ENCODE peak calls at places on chromosomes 12 and 14, in nine cellular contexts. L is ovary, B is foreskin fibroblast, P is neural crest cell, V is PC-9, M is GM20000, G is neural progenitor cell, U is Calu3, R is AG09309. T is an unnamed sample.

GRCh38 chr12:113889076-113889475 is 77.0 kb downstream of the RBM19 start:
- DNase-seq in L (no peak), B (peak), P (no peak), V (no peak), M (no peak), G (no peak), U (no peak), R (peak), T (no peak)

GRCh38 chr14:32977913-32978312 is 39.2 kb downstream of the NPAS3 start:
- DNase-seq in L (no peak), B (no peak), P (no peak), V (no peak), M (no peak), G (no peak), U (no peak), R (no peak), T (no peak)

GRCh38 chr12:113259499-113259953 is 38.3 kb downstream of the TPCN1 start:
- DNase-seq in L (peak), B (peak), P (no peak), V (no peak), M (no peak), G (no peak), U (no peak), R (no peak), T (no peak)

GRCh38 chr14:65027127-65027799 is 40.6 kb downstream of the FNTB start:
- DNase-seq in L (no peak), B (no peak), P (no peak), V (no peak), M (no peak), G (no peak), U (no peak), R (no peak), T (no peak)

GRCh38 chr12:57127710-57128518 is at the start of gene LRP1:
- DNase-seq in L (peak), B (peak), P (peak), V (peak), M (peak), G (peak), U (peak), R (no peak), T (peak)

GRCh38 chr14:98913967-98914620 is 357.9 kb downstream of the BCL11B start:
- DNase-seq in L (no peak), B (no peak), P (no peak), V (no peak), M (no peak), G (no peak), U (no peak), R (no peak), T (no peak)

GRCh38 chr12:45586486-45586885 is 143.0 kb upstream of the ARID2 start:
- DNase-seq in L (no peak), B (no peak), P (no peak), V (no peak), M (no peak), G (no peak), U (no peak), R (no peak), T (no peak)

GRCh38 chr14:65928995-65929394 is 516.5 kb downstream of the FUT8 start:
- DNase-seq in L (no peak), B (no peak), P (no peak), V (no peak), M (no peak), G (no peak), U (no peak), R (no peak), T (peak)

GRCh38 chr14:38217538-38217937 is 9.8 kb downstream of the SSTR1 start:
- DNase-seq in L (no peak), B (no peak), P (no peak), V (no peak), M (no peak), G (no peak), U (no peak), R (no peak), T (no peak)

GRCh38 chr12:31715283-31715825 is 13.5 kb downstream of the AMN1 start:
- DNase-seq in L (no peak), B (no peak), P (no peak), V (peak), M (peak), G (no peak), U (peak), R (no peak), T (no peak)

GRCh38 chr14:20632831-20633771 is 8.4 kb downstream of the OR6S1 start:
- DNase-seq in L (no peak), B (peak), P (peak), V (peak), M (peak), G (peak), U (peak), R (no peak), T (no peak)

GRCh38 chr14:105052110-105052458 is 13.1 kb downstream of the GPR132 start:
- DNase-seq in L (no peak), B (no peak), P (no peak), V (no peak), M (no peak), G (no peak), U (no peak), R (no peak), T (no peak)

GRCh38 chr12:106981781-106982180 is 5.2 kb downstream of the MTERF2 start:
- DNase-seq in L (no peak), B (no peak), P (no peak), V (no peak), M (no peak), G (no peak), U (no peak), R (no peak), T (no peak)

GRCh38 chr12:53380797-53381738 is 1.1 kb downstream of the SP1 start:
- DNase-seq in L (peak), B (peak), P (no peak), V (no peak), M (no peak), G (peak), U (no peak), R (no peak), T (no peak)

GRCh38 chr14:69876848-69877306 is 2.3 kb upstream of the SMOC1 start:
- DNase-seq in L (no peak), B (no peak), P (no peak), V (no peak), M (no peak), G (no peak), U (no peak), R (no peak), T (peak)

GRCh38 chr14:98290596-98290995 is 981.4 kb downstream of the BCL11B start:
- DNase-seq in L (no peak), B (no peak), P (no peak), V (no peak), M (no peak), G (no peak), U (no peak), R (no peak), T (no peak)

GRCh38 chr12:112170376-112170775 is 45.0 kb downstream of the TRAFD1 start:
- DNase-seq in L (no peak), B (peak), P (no peak), V (no peak), M (peak), G (peak), U (peak), R (no peak), T (no peak)

GRCh38 chr12:131803995-131804521 is 24.1 kb upstream of the MMP17 start:
- DNase-seq in L (no peak), B (no peak), P (no peak), V (peak), M (no peak), G (no peak), U (no peak), R (no peak), T (no peak)

GRCh38 chr12:61530456-61530855 is 729.7 kb upstream of the USP15 start:
- DNase-seq in L (no peak), B (no peak), P (no peak), V (no peak), M (no peak), G (no peak), U (no peak), R (no peak), T (no peak)

GRCh38 chr14:65191716-65192115 is 89.4 kb upstream of the MAX start:
- DNase-seq in L (no peak), B (no peak), P (no peak), V (no peak), M (no peak), G (no peak), U (no peak), R (no peak), T (no peak)

GRCh38 chr12:3357950-3358525 is 133.0 kb upstream of the PRMT8 start:
- DNase-seq in L (no peak), B (no peak), P (no peak), V (no peak), M (no peak), G (no peak), U (no peak), R (no peak), T (no peak)

GRCh38 chr14:88563845-88564244 is 1.0 kb downstream of the ZC3H14 start:
- DNase-seq in L (no peak), B (no peak), P (no peak), V (no peak), M (no peak), G (peak), U (no peak), R (no peak), T (no peak)

GRCh38 chr14:56202256-56202655 is 84.0 kb downstream of the PELI2 start:
- DNase-seq in L (no peak), B (no peak), P (no peak), V (no peak), M (peak), G (no peak), U (no peak), R (no peak), T (peak)

GRCh38 chr14:104596451-104596918 is 8.1 kb downstream of the TMEM179 start:
- DNase-seq in L (no peak), B (no peak), P (no peak), V (no peak), M (no peak), G (no peak), U (no peak), R (no peak), T (no peak)

GRCh38 chr12:88299567-88300101 is 157.5 kb downstream of the TMTC3 start:
- DNase-seq in L (no peak), B (peak), P (no peak), V (peak), M (peak), G (no peak), U (peak), R (peak), T (no peak)

GRCh38 chr12:125187148-125187733 is 122.0 kb downstream of the AACS start:
- DNase-seq in L (no peak), B (no peak), P (no peak), V (no peak), M (no peak), G (peak), U (peak), R (no peak), T (no peak)

GRCh38 chr12:57129311-57130288 is 1.3 kb downstream of the LRP1 start:
- DNase-seq in L (no peak), B (no peak), P (no peak), V (no peak), M (no peak), G (peak), U (no peak), R (no peak), T (no peak)

GRCh38 chr14:43765474-43765873 is 741.6 kb downstream of the FSCB start:
- DNase-seq in L (no peak), B (no peak), P (no peak), V (no peak), M (no peak), G (no peak), U (no peak), R (no peak), T (no peak)

GRCh38 chr12:57983150-57983857 is 41.9 kb downstream of the ATP23 start:
- DNase-seq in L (peak), B (peak), P (peak), V (peak), M (no peak), G (peak), U (peak), R (peak), T (no peak)

GRCh38 chr14:85508863-85509262 is 21.1 kb upstream of the FLRT2 start:
- DNase-seq in L (no peak), B (no peak), P (no peak), V (no peak), M (no peak), G (no peak), U (no peak), R (no peak), T (no peak)

GRCh38 chr12:65308601-65309071 is 30.2 kb downstream of the MSRB3 start:
- DNase-seq in L (no peak), B (peak), P (no peak), V (no peak), M (no peak), G (no peak), U (no peak), R (peak), T (no peak)

GRCh38 chr14:85731198-85731597 is 201.3 kb downstream of the FLRT2 start:
- DNase-seq in L (no peak), B (peak), P (no peak), V (no peak), M (no peak), G (no peak), U (no peak), R (no peak), T (no peak)

GRCh38 chr12:54189198-54189539 is 384 bp upstream of the SMUG1 start:
- DNase-seq in L (no peak), B (no peak), P (no peak), V (no peak), M (no peak), G (no peak), U (no peak), R (no peak), T (no peak)

GRCh38 chr14:76917759-76918175 is 91.6 kb downstream of the LRRC74A start:
- DNase-seq in L (peak), B (no peak), P (no peak), V (no peak), M (no peak), G (no peak), U (no peak), R (no peak), T (no peak)

GRCh38 chr12:62328296-62328921 is 68.2 kb downstream of the USP15 start:
- DNase-seq in L (no peak), B (no peak), P (no peak), V (no peak), M (no peak), G (no peak), U (no peak), R (no peak), T (no peak)

GRCh38 chr14:61894452-61895077 is 132.3 kb downstream of the SNAPC1 start:
- DNase-seq in L (peak), B (peak), P (peak), V (peak), M (peak), G (peak), U (peak), R (peak), T (no peak)
- TF ChIP-seq CTCF in L (no peak), B (peak), P (peak), V (peak), M (peak), G (peak), U (peak), R (peak), T (peak)

GRCh38 chr12:93719710-93720109 is 42.5 kb downstream of the CRADD start:
- DNase-seq in L (no peak), B (no peak), P (no peak), V (no peak), M (no peak), G (no peak), U (no peak), R (no peak), T (no peak)

GRCh38 chr12:93722757-93723567 is 45.8 kb downstream of the CRADD start:
- DNase-seq in L (no peak), B (peak), P (no peak), V (peak), M (no peak), G (no peak), U (peak), R (no peak), T (no peak)

GRCh38 chr12:93722179-93722578 is 45.0 kb downstream of the CRADD start:
- DNase-seq in L (no peak), B (no peak), P (no peak), V (no peak), M (no peak), G (no peak), U (no peak), R (no peak), T (no peak)

GRCh38 chr12:93723568-93723930 is 46.4 kb downstream of the CRADD start:
- DNase-seq in L (no peak), B (no peak), P (no peak), V (no peak), M (no peak), G (no peak), U (no peak), R (no peak), T (no peak)

GRCh38 chr12:93720559-93720958 is 43.4 kb downstream of the CRADD start:
- DNase-seq in L (no peak), B (no peak), P (no peak), V (no peak), M (no peak), G (no peak), U (no peak), R (no peak), T (no peak)
- TF ChIP-seq CTCF in L (no peak), B (no peak), P (no peak), V (no peak), M (no peak), G (no peak), U (no peak), R (no peak), T (no peak)

DNA sequence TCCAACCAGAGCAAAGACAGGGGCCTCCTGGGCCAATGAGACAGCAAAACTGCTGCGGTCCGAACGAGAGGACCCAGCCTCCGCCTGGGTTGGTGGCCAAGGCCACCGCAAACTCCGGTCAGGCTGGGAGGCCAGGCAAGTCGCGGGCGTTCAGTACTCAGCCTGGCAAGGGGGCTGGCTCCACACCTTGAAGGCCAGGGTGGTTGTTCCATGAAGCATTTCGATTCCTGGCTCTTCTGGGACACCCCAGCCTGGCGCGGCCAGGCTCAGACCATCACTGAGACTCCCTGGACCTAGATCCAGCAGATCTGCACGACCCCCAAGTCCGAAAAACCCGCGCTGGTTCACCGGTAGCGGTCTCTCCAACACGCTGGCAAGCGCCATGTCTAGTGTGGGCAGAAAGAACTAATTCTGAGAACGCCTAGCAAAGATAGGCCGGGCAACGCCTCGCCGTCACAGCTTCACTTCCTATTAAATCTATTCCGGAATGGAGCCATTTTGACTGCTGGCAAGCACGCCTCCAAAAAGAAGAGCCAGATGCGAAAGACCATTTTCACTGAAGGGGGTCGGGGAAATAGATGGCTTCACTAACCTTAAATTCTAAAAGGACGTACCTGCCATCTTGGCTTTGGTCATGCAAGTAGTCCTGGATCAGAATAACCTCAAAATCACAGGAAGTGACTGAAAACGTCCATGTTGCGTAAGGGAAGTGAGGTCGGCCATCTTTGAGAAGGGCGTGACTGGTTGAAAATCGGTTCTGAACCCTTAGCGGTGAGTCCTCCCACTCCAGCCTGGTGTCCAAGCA is at the start of gene PSMB5:
- DNase-seq in L (peak), B (peak), P (peak), V (peak), M (peak), G (peak), U (peak), R (peak), T (peak)
- TF ChIP-seq CTCF in L (no peak), B (no peak), P (peak), V (no peak), M (no peak), G (no peak), U (no peak), R (no peak), T (no peak)

DNA sequence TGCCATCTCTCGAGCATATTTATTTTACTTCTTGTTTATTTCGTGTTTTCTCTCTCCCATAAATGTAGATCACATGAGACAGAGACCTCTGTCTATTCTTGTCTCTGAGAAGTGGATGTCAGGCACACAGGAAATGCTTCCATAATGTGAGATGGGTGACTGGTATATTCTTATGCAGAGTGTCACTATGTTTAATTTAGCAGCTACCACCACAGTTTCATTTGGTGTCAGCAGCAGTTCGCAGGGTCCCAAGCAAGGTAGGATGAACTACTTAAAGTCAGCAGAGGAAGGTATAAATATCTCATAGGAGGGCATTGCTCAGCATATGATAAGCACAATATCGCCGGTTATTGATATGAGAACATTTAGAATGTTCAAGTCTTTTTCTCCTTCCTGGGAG is 180.9 kb upstream of the CNTN1 start:
- DNase-seq in L (no peak), B (no peak), P (no peak), V (no peak), M (no peak), G (no peak), U (no peak), R (no peak), T (no peak)
- TF ChIP-seq CTCF in L (no peak), B (no peak), P (no peak), V (no peak), M (no peak), G (no peak), U (no peak), R (no peak), T (no peak)

GRCh38 chr14:96564389-96564788 is 62.2 kb downstream of the PAPOLA start:
- DNase-seq in L (no peak), B (no peak), P (no peak), V (no peak), M (no peak), G (no peak), U (no peak), R (no peak), T (no peak)
- TF ChIP-seq CTCF in L (no peak), B (no peak), P (peak), V (no peak), M (no peak), G (no peak), U (no peak), R (no peak), T (peak)

DNA sequence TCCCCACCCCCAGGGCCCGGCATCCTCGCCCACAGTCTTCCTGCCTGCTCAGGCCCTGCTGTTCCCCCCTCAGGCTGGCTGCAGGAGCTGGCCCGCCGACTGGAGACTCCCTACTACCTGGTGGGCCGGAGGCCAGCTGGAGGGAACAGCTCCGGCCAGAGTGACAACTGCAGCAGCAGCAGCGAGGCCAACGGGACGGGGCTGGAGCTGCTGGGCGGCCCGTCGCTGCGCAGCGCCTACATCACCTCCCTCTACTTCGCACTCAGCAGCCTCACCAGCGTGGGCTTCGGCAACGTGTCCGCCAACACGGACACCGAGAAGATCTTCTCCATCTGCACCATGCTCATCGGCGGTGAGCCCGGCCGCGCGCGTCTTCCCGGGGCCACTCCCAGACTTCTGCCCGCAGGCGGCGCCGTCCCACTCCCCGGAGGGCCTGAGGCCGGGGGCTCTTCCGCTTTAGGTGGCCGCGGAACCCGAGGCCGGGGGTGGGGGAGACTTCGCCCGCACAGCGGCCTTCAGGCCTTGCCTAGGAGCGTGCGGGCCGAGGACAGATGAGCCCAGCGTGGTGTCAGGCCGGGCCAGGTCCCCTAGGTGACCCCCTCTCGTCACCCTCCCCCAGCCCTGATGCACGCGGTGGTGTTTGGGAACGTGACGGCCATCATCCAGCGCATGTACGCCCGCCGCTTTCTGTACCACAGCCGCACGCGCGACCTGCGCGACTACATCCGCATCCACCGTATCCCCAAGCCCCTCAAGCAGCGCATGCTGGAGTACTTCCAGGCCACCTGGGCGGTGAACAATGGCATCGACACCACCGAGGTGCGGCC is 10.2 kb downstream of the KCNH3 start:
- DNase-seq in L (no peak), B (no peak), P (no peak), V (no peak), M (peak), G (peak), U (no peak), R (no peak), T (no peak)
- TF ChIP-seq CTCF in L (peak), B (peak), P (no peak), V (no peak), M (no peak), G (peak), U (no peak), R (peak), T (no peak)

GRCh38 chr14:91317381-91318313 is 73.1 kb upstream of the GPR68 start:
- DNase-seq in L (peak), B (no peak), P (no peak), V (no peak), M (no peak), G (no peak), U (peak), R (no peak), T (no peak)
- TF ChIP-seq CTCF in L (no peak), B (no peak), P (no peak), V (no peak), M (no peak), G (no peak), U (no peak), R (peak), T (no peak)

T was measured in osteocyte.